ENCODE peak calls at places on chromosomes 12 and 14, in four cellular contexts. One of them, this sample, is unnamed.

GRCh38 chr12:12890815-12891645 is at the start of gene GPRC5A:
- DNase-seq in anterior cingulate cortex: no peak
- DNase-seq in naive B cell: peak
- DNase-seq in MCF 10A: peak
- DNase-seq in this sample: peak

GRCh38 chr14:99725774-99726537 is 41.9 kb downstream of the CYP46A1 start:
- DNase-seq in naive B cell: no peak
- DNase-seq in MCF 10A: no peak
- DNase-seq in anterior cingulate cortex: no peak
- DNase-seq in this sample: peak

GRCh38 chr14:25259470-25259869 is 209.5 kb upstream of the STXBP6 start:
- DNase-seq in naive B cell: no peak
- DNase-seq in anterior cingulate cortex: no peak
- DNase-seq in MCF 10A: no peak
- DNase-seq in this sample: no peak

GRCh38 chr12:57429473-57430116 is 1.2 kb downstream of the R3HDM2 start:
- DNase-seq in MCF 10A: no peak
- DNase-seq in anterior cingulate cortex: no peak
- DNase-seq in naive B cell: no peak
- DNase-seq in this sample: no peak

GRCh38 chr12:128109636-128110035 is 157.3 kb upstream of the TMEM132C start:
- DNase-seq in naive B cell: no peak
- DNase-seq in MCF 10A: no peak
- DNase-seq in anterior cingulate cortex: no peak
- DNase-seq in this sample: no peak

GRCh38 chr12:55906056-55906455 is 21.6 kb downstream of the PYM1 start:
- DNase-seq in naive B cell: no peak
- DNase-seq in MCF 10A: no peak
- DNase-seq in anterior cingulate cortex: no peak
- DNase-seq in this sample: no peak

GRCh38 chr12:89992668-89993401 is 284.2 kb upstream of the ATP2B1 start:
- DNase-seq in anterior cingulate cortex: no peak
- DNase-seq in MCF 10A: no peak
- DNase-seq in naive B cell: no peak
- DNase-seq in this sample: no peak

GRCh38 chr12:28568083-28568482 is 377.8 kb downstream of the CCDC91 start:
- DNase-seq in MCF 10A: peak
- DNase-seq in anterior cingulate cortex: no peak
- DNase-seq in naive B cell: no peak
- DNase-seq in this sample: no peak

GRCh38 chr14:99676657-99677056 is 7.4 kb upstream of the CYP46A1 start:
- DNase-seq in naive B cell: no peak
- DNase-seq in anterior cingulate cortex: no peak
- DNase-seq in MCF 10A: peak
- DNase-seq in this sample: no peak

GRCh38 chr14:21264025-21264801 is 5.0 kb downstream of the HNRNPC start:
- DNase-seq in MCF 10A: peak
- DNase-seq in naive B cell: no peak
- DNase-seq in anterior cingulate cortex: no peak
- DNase-seq in this sample: no peak

GRCh38 chr12:114408881-114409795 is 3.2 kb upstream of the TBX5 start:
- DNase-seq in anterior cingulate cortex: no peak
- DNase-seq in MCF 10A: no peak
- DNase-seq in naive B cell: no peak
- DNase-seq in this sample: no peak

GRCh38 chr14:74407021-74407800 is 18.8 kb downstream of the SYNDIG1L start:
- DNase-seq in naive B cell: no peak
- DNase-seq in MCF 10A: no peak
- DNase-seq in anterior cingulate cortex: no peak
- DNase-seq in this sample: no peak

GRCh38 chr12:62995097-62995496 is 60.1 kb upstream of the PPM1H start:
- DNase-seq in anterior cingulate cortex: no peak
- DNase-seq in naive B cell: no peak
- DNase-seq in MCF 10A: no peak
- DNase-seq in this sample: no peak

GRCh38 chr12:4214912-4215861 is 58.4 kb upstream of the CCND2 start:
- DNase-seq in MCF 10A: peak
- DNase-seq in naive B cell: peak
- DNase-seq in anterior cingulate cortex: peak
- DNase-seq in this sample: peak